ENCODE peak calls at places on chromosome 13, in seven cellular contexts. D is H1, V is SK-N-SH, N is HCT116, I is K562, P is HepG2, Y is GM12878. R is an unnamed sample. For H3K9me3, the result is how much of the 10 kb centered on the place peaks cover.

GRCh38 chr13:102825921-102826706 is 19.7 kb upstream of the ERCC5 start:
- DNase-seq in D (no peak), V (no peak), N (no peak), I (no peak), P (no peak), Y (no peak), R (peak)

GRCh38 chr13:110617326-110618072 is 2.2 kb downstream of the NAXD start:
- DNase-seq in D (no peak), V (no peak), N (no peak), I (peak), P (peak), Y (no peak), R (peak)

GRCh38 chr13:52848455-52849190 is at the start of gene PCDH8:
- DNase-seq in D (peak), V (peak), N (no peak), I (no peak), P (no peak), Y (no peak), R (peak)

GRCh38 chr13:63198076-63198475 is 1782.4 kb upstream of the PCDH20 start:
- DNase-seq in D (no peak), V (no peak), N (no peak), I (no peak), P (no peak), Y (no peak), R (no peak)

GRCh38 chr13:105202384-105202783 is 1333.1 kb downstream of the EFNB2 start:
- DNase-seq in D (no peak), V (peak), N (peak), I (no peak), P (no peak), Y (no peak), R (no peak)

GRCh38 chr13:46321494-46322225 is 65.4 kb downstream of the RUBCNL start:
- DNase-seq in D (peak), V (peak), N (peak), I (peak), P (peak), Y (peak), R (peak)

GRCh38 chr13:111525320-111526118 is 205.1 kb downstream of the TEX29 start:
- DNase-seq in D (no peak), V (no peak), N (no peak), I (no peak), P (no peak), Y (no peak), R (no peak)

GRCh38 chr13:24925318-24926231 is 161.6 kb downstream of the RNF17 start:
- DNase-seq in D (no peak), V (no peak), N (no peak), I (no peak), P (peak), Y (no peak), R (no peak)

GRCh38 chr13:47826481-47826880 is 174.6 kb downstream of the SUCLA2 start:
- DNase-seq in D (no peak), V (no peak), N (no peak), I (no peak), P (no peak), Y (no peak), R (no peak)

GRCh38 chr13:101942535-101943157 is 459.2 kb downstream of the FGF14 start:
- DNase-seq in D (no peak), V (peak), N (no peak), I (no peak), P (no peak), Y (no peak), R (no peak)

GRCh38 chr13:99355267-99356215 is 48.3 kb upstream of the GPR183 start:
- DNase-seq in D (peak), V (no peak), N (no peak), I (no peak), P (no peak), Y (no peak), R (no peak)

GRCh38 chr13:93687261-93687660 is 460.7 kb downstream of the GPC6 start:
- DNase-seq in D (no peak), V (no peak), N (no peak), I (no peak), P (no peak), Y (no peak), R (no peak)

GRCh38 chr13:23598371-23598770 is 28.2 kb downstream of the TNFRSF19 start:
- DNase-seq in D (no peak), V (no peak), N (no peak), I (no peak), P (no peak), Y (no peak), R (no peak)

GRCh38 chr13:75717525-75717924 is 81.4 kb downstream of the LMO7 start:
- DNase-seq in D (no peak), V (no peak), N (no peak), I (no peak), P (no peak), Y (no peak), R (no peak)

GRCh38 chr13:24183741-24184182 is 23.2 kb downstream of the SPATA13 start:
- DNase-seq in D (no peak), V (no peak), N (no peak), I (no peak), P (peak), Y (no peak), R (no peak)

GRCh38 chr13:52850396-52851152 is 2.1 kb upstream of the PCDH8 start:
- DNase-seq in D (peak), V (peak), N (no peak), I (peak), P (peak), Y (no peak), R (peak)

GRCh38 chr13:37486171-37486661 is 112.4 kb downstream of the POSTN start:
- DNase-seq in D (no peak), V (no peak), N (no peak), I (no peak), P (no peak), Y (no peak), R (no peak)

GRCh38 chr13:112967666-112968379 is 1.2 kb upstream of the MCF2L start:
- DNase-seq in D (no peak), V (no peak), N (no peak), I (no peak), P (no peak), Y (no peak), R (no peak)
- H3K9ac ChIP-seq in D (no peak), V (no peak), N (peak), I (no peak), P (peak), Y (no peak), R (peak)

GRCh38 chr13:100409132-100409531 is 179.5 kb downstream of the GGACT start:
- DNase-seq in D (no peak), V (no peak), N (no peak), I (no peak), P (no peak), Y (no peak), R (no peak)
- H3K9me3 ChIP-seq in D (under half), V (under half), N (under half), I (under half), P (under half), Y (under half), R (half or more)

GRCh38 chr13:41500501-41500900 is 43.2 kb downstream of the RGCC start:
- DNase-seq in D (no peak), V (no peak), N (no peak), I (no peak), P (no peak), Y (no peak), R (no peak)
- TF ChIP-seq YY1 in D (no peak), V (no peak), N (no peak), I (no peak), P (no peak), Y (no peak), R (no peak)

GRCh38 chr13:112985803-112986408 is 16.9 kb downstream of the MCF2L start:
- DNase-seq in D (no peak), V (no peak), N (no peak), I (no peak), P (no peak), Y (no peak), R (no peak)
- H3K9ac ChIP-seq in D (no peak), V (no peak), N (no peak), I (no peak), P (peak), Y (no peak), R (no peak)

GRCh38 chr13:39751805-39752204 is 96.3 kb downstream of the COG6 start:
- DNase-seq in D (no peak), V (no peak), N (no peak), I (no peak), P (no peak), Y (no peak), R (no peak)
- H3K9me3 ChIP-seq in D (under half), V (under half), N (under half), I (under half), P (under half), Y (under half), R (under half)

DNA sequence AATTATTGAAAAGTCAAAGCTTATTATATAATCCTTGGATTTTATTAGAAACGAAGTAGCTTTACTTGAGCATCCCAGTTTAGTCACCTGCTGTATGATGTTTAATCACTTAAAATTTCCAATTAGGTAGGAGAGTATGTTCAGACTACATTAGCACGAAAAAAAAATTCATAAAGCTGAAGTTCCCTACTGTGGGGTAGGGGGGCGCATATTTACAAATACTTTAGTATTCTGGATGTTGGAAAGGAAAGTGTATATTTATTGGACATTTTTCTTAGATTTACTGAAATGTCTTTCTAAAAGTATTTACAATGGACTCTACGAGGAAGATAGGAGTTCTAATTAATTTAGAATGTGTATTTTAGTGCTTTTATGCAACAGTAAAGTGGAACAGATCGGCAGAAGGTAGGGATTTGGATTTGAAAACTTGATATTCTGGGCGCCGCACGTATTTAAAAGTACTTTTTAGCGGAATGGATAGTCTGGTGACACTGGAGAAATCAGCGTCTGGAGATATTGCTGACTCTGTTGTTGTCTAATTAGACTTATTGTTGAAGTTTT is 1.9 kb downstream of the CDK8 start:
- DNase-seq in D (no peak), V (peak), N (no peak), I (no peak), P (peak), Y (no peak), R (no peak)
- TF ChIP-seq YY1 in D (no peak), V (no peak), N (no peak), I (no peak), P (no peak), Y (no peak), R (no peak)

GRCh38 chr13:21015284-21015683 is 46.1 kb downstream of the LATS2 start:
- DNase-seq in D (no peak), V (no peak), N (no peak), I (no peak), P (no peak), Y (no peak), R (no peak)

GRCh38 chr13:21018220-21018619 is 43.2 kb downstream of the LATS2 start:
- DNase-seq in D (no peak), V (no peak), N (no peak), I (no peak), P (no peak), Y (no peak), R (no peak)

GRCh38 chr13:21014139-21014665 is 47.2 kb downstream of the LATS2 start:
- DNase-seq in D (no peak), V (no peak), N (no peak), I (no peak), P (no peak), Y (no peak), R (no peak)

GRCh38 chr13:21014666-21015170 is 46.7 kb downstream of the LATS2 start:
- DNase-seq in D (no peak), V (no peak), N (no peak), I (no peak), P (peak), Y (no peak), R (no peak)

GRCh38 chr13:21016487-21016886 is 44.9 kb downstream of the LATS2 start:
- DNase-seq in D (no peak), V (no peak), N (no peak), I (no peak), P (no peak), Y (no peak), R (no peak)
- H3K9ac ChIP-seq in D (no peak), V (peak), N (no peak), I (no peak), P (no peak), Y (no peak), R (no peak)

DNA sequence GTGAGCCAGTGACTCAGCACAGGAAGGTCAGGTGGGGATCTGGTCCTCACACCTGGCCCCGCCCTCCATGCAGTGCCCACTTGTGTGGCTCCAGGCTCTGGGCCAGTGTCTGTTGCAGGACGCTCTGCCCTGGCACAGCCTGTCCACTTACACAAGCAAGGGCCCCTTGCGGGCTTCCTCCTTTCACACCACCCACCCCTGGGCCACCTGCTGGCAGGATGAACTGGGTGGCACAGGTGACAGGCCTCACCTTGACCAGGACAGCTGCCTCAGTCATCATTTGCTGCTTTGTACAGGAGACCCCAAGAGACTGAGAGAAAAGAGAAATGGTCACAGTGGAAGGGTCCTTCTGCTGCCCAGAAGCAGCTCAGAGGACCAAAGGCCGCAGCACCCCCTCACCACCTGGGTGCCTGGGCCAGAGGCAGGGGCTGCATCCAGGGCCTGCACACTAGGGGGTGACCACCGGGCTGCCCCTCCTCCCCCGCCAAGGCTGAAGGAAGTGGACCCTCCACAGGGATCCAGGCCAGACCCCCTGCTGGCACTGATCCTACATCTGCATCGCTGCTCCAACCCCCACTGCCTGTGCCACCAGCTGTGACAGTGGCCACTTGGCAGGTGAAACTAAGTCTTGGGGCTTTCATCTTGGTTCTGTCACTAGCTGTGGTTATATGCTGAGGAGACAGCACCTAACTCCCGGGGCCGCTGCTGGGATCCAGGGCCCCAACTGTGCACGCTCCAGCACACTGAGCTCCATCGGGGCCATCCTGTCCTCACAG is 110.3 kb downstream of the TUBA3C start:
- DNase-seq in D (no peak), V (no peak), N (no peak), I (no peak), P (no peak), Y (no peak), R (no peak)
- H3K9me3 ChIP-seq in D (half or more), V (under half), N (under half), I (under half), P (under half), Y (under half), R (under half)

R was measured in NT2/D1.